ENCODE peak calls at places on chromosome 3, in eight cellular contexts. N is fibroblast of the aortic adventitia; U is neural crest cell; K is brain microvascular endothelial cell; D is foreskin fibroblast; T is activated T-cell treated with anti-CD3 and anti-CD28 coated beads, Interleukin-2, amount 50 U/mL, for 24 hours; C is NCI-H1417 treated with DMSO at 0.1 percent for 48 hours; B is retina. L is an unnamed sample.

GRCh38 chr3:111882799-111883198 is 23.7 kb downstream of the PHLDB2 start:
- DNase-seq in N (no peak), U (no peak), K (no peak), D (no peak), T (no peak), C (no peak), B (no peak), L (no peak)

GRCh38 chr3:150397220-150397619 is 10.9 kb upstream of the TSC22D2 start:
- DNase-seq in N (peak; percentile 26), U (no peak), K (no peak), D (no peak), T (no peak), C (no peak), B (no peak), L (no peak)

GRCh38 chr3:124429129-124429815 is 301.0 kb upstream of the UMPS start:
- DNase-seq in N (peak; percentile 2), U (no peak), K (peak; percentile 12), D (peak; percentile 57), T (no peak), C (no peak), B (no peak), L (peak; percentile 73)

GRCh38 chr3:20930034-20930433 is 744.0 kb upstream of the SGO1 start:
- DNase-seq in N (peak; percentile 4), U (peak; percentile 3), K (peak; percentile 16), D (peak; percentile 54), T (no peak), C (no peak), B (no peak), L (peak; percentile 37)

GRCh38 chr3:164498917-164499316 is 579.4 kb downstream of the SI start:
- DNase-seq in N (no peak), U (no peak), K (no peak), D (no peak), T (no peak), C (no peak), B (no peak), L (no peak)

GRCh38 chr3:104575631-104576030 is 791.1 kb upstream of the ALCAM start:
- DNase-seq in N (no peak), U (no peak), K (no peak), D (no peak), T (no peak), C (no peak), B (no peak), L (no peak)

GRCh38 chr3:66480666-66481065 is 20.2 kb downstream of the LRIG1 start:
- DNase-seq in N (peak; percentile 53), U (no peak), K (no peak), D (no peak), T (no peak), C (no peak), B (no peak), L (peak; percentile 54)

GRCh38 chr3:43048470-43048869 is 57.4 kb downstream of the POMGNT2 start:
- DNase-seq in N (no peak), U (no peak), K (no peak), D (no peak), T (no peak), C (no peak), B (no peak), L (no peak)

GRCh38 chr3:18716101-18716500 is 291.0 kb upstream of the SATB1 start:
- DNase-seq in N (no peak), U (no peak), K (no peak), D (no peak), T (no peak), C (no peak), B (no peak), L (no peak)

GRCh38 chr3:32459474-32459873 is 43.2 kb downstream of the CMTM6 start:
- DNase-seq in N (no peak), U (no peak), K (no peak), D (no peak), T (no peak), C (no peak), B (no peak), L (no peak)

GRCh38 chr3:44886561-44886960 is 12.2 kb downstream of the TGM4 start:
- DNase-seq in N (no peak), U (no peak), K (no peak), D (peak; percentile 20), T (no peak), C (no peak), B (no peak), L (peak; percentile 16)

GRCh38 chr3:11734-12133 is 184.8 kb upstream of the CHL1 start:
- DNase-seq in N (no peak), U (no peak), K (no peak), D (no peak), T (peak; percentile 37), C (no peak), B (peak; percentile 24), L (no peak)

GRCh38 chr3:187263270-187263669 is 28.3 kb downstream of the MASP1 start:
- DNase-seq in N (peak; percentile 43), U (no peak), K (no peak), D (peak; percentile 41), T (no peak), C (no peak), B (no peak), L (peak; percentile 71)

GRCh38 chr3:194081826-194082225 is 54.1 kb upstream of the HES1 start:
- DNase-seq in N (no peak), U (no peak), K (no peak), D (no peak), T (no peak), C (no peak), B (no peak), L (no peak)